ENCODE peak calls at places on chromosomes 7 and 10, in ten cellular contexts. M, W, Z, V, F, U, O, Q, Y and K are unnamed samples.

GRCh38 chr10:132066186-132066585 is 440 bp downstream of the JAKMIP3 start:
- DNase-seq in M (no peak), W (no peak), Z (no peak), V (no peak), F (no peak), U (no peak), O (no peak), Q (no peak), Y (peak; percentile 33), K (peak; percentile 18)

GRCh38 chr10:93425861-93426260 is 56.3 kb downstream of the MYOF start:
- DNase-seq in M (no peak), W (no peak), Z (no peak), V (no peak), F (no peak), U (no peak), O (no peak), Q (no peak), Y (no peak), K (no peak)

GRCh38 chr10:14491814-14492213 is 161.1 kb upstream of the FRMD4A start:
- DNase-seq in M (no peak), W (no peak), Z (no peak), V (no peak), F (peak; percentile 44), U (no peak), O (no peak), Q (peak; percentile 37), Y (no peak), K (no peak)

GRCh38 chr7:134368851-134369533 is 52.3 kb upstream of the SLC35B4 start:
- DNase-seq in M (no peak), W (no peak), Z (no peak), V (peak; percentile 51), F (peak; percentile 90), U (peak; percentile 95), O (peak; percentile 57), Q (peak; percentile 51), Y (peak; percentile 61), K (peak; percentile 63)

GRCh38 chr7:55248526-55248925 is 116.6 kb upstream of the LANCL2 start:
- DNase-seq in M (no peak), W (no peak), Z (no peak), V (no peak), F (no peak), U (no peak), O (no peak), Q (no peak), Y (no peak), K (no peak)

GRCh38 chr7:1235501-1236131 is 2.9 kb downstream of the UNCX start:
- DNase-seq in M (no peak), W (no peak), Z (no peak), V (no peak), F (no peak), U (no peak), O (no peak), Q (no peak), Y (peak; percentile 54), K (no peak)

GRCh38 chr7:2662273-2663120 is 25.5 kb upstream of the AMZ1 start:
- DNase-seq in M (no peak), W (no peak), Z (no peak), V (no peak), F (no peak), U (peak; percentile 14), O (no peak), Q (no peak), Y (no peak), K (no peak)

GRCh38 chr7:53491041-53491440 is 455.6 kb downstream of the POM121L12 start:
- DNase-seq in M (no peak), W (no peak), Z (no peak), V (no peak), F (no peak), U (no peak), O (no peak), Q (no peak), Y (no peak), K (no peak)

GRCh38 chr10:6786579-6787031 is 206.5 kb upstream of the PRKCQ start:
- DNase-seq in M (peak; percentile 54), W (peak; percentile 13), Z (no peak), V (no peak), F (peak; percentile 67), U (peak; percentile 27), O (no peak), Q (peak; percentile 79), Y (peak; percentile 18), K (peak; percentile 51)

GRCh38 chr10:32171213-32171612 is 115.0 kb upstream of the KIF5B start:
- DNase-seq in M (no peak), W (no peak), Z (no peak), V (no peak), F (peak; percentile 72), U (no peak), O (no peak), Q (no peak), Y (no peak), K (no peak)

GRCh38 chr10:12181065-12181775 is 14.5 kb downstream of the NUDT5 start:
- DNase-seq in M (no peak), W (peak; percentile 9), Z (no peak), V (no peak), F (peak; percentile 66), U (no peak), O (no peak), Q (no peak), Y (peak; percentile 78), K (peak; percentile 40)